ENCODE peak calls at places on chromosomes 5 and 9, in eight cellular contexts. One of them, this sample, is unnamed.

GRCh38 chr5:175697846-175698245 is 40.0 kb downstream of the HRH2 start:
- DNase-seq in colonic mucosa: no peak
- DNase-seq in left ventricle myocardium inferior: no peak
- DNase-seq in AG09309: no peak
- DNase-seq in adrenal gland: no peak
- DNase-seq in cardiac fibroblast: no peak
- DNase-seq in GM12865: no peak
- DNase-seq in HCT116: no peak
- DNase-seq in this sample: no peak

GRCh38 chr5:120463991-120464626 is at the start of gene PRR16:
- DNase-seq in left ventricle myocardium inferior: peak
- DNase-seq in GM12865: peak
- DNase-seq in HCT116: no peak
- DNase-seq in colonic mucosa: peak
- DNase-seq in cardiac fibroblast: peak
- DNase-seq in AG09309: no peak
- DNase-seq in adrenal gland: peak
- DNase-seq in this sample: peak

GRCh38 chr9:120735415-120736126 is 21.3 kb upstream of the MEGF9 start:
- DNase-seq in adrenal gland: no peak
- DNase-seq in HCT116: no peak
- DNase-seq in AG09309: no peak
- DNase-seq in cardiac fibroblast: peak
- DNase-seq in GM12865: no peak
- DNase-seq in left ventricle myocardium inferior: no peak
- DNase-seq in colonic mucosa: no peak
- DNase-seq in this sample: peak

GRCh38 chr9:94287877-94288513 is 28.9 kb downstream of the ZNF169 start:
- DNase-seq in cardiac fibroblast: no peak
- DNase-seq in GM12865: no peak
- DNase-seq in left ventricle myocardium inferior: no peak
- DNase-seq in HCT116: no peak
- DNase-seq in colonic mucosa: no peak
- DNase-seq in AG09309: no peak
- DNase-seq in adrenal gland: no peak
- DNase-seq in this sample: no peak

GRCh38 chr5:99900302-99900811 is 634.8 kb upstream of the FAM174A start:
- DNase-seq in GM12865: no peak
- DNase-seq in AG09309: no peak
- DNase-seq in HCT116: peak
- DNase-seq in left ventricle myocardium inferior: no peak
- DNase-seq in adrenal gland: no peak
- DNase-seq in colonic mucosa: no peak
- DNase-seq in cardiac fibroblast: no peak
- DNase-seq in this sample: peak

GRCh38 chr5:112779531-112779930 is 41.8 kb downstream of the APC start:
- DNase-seq in HCT116: no peak
- DNase-seq in colonic mucosa: no peak
- DNase-seq in adrenal gland: no peak
- DNase-seq in cardiac fibroblast: peak
- DNase-seq in AG09309: peak
- DNase-seq in GM12865: no peak
- DNase-seq in left ventricle myocardium inferior: no peak
- DNase-seq in this sample: peak

GRCh38 chr9:136710543-136710942 is 1.8 kb upstream of the DIPK1B start:
- DNase-seq in colonic mucosa: no peak
- DNase-seq in left ventricle myocardium inferior: no peak
- DNase-seq in GM12865: no peak
- DNase-seq in AG09309: no peak
- DNase-seq in adrenal gland: no peak
- DNase-seq in cardiac fibroblast: no peak
- DNase-seq in HCT116: no peak
- DNase-seq in this sample: no peak

GRCh38 chr9:112140936-112141335 is 34.2 kb downstream of the SUSD1 start:
- DNase-seq in colonic mucosa: no peak
- DNase-seq in adrenal gland: no peak
- DNase-seq in cardiac fibroblast: no peak
- DNase-seq in GM12865: no peak
- DNase-seq in left ventricle myocardium inferior: no peak
- DNase-seq in AG09309: no peak
- DNase-seq in HCT116: no peak
- DNase-seq in this sample: no peak

GRCh38 chr9:75775173-75775572 is 115.3 kb upstream of the PCSK5 start:
- DNase-seq in GM12865: no peak
- DNase-seq in colonic mucosa: no peak
- DNase-seq in HCT116: no peak
- DNase-seq in cardiac fibroblast: no peak
- DNase-seq in adrenal gland: no peak
- DNase-seq in left ventricle myocardium inferior: peak
- DNase-seq in AG09309: no peak
- DNase-seq in this sample: peak

GRCh38 chr9:37618817-37619216 is 26.4 kb upstream of the TOMM5 start:
- DNase-seq in left ventricle myocardium inferior: no peak
- DNase-seq in cardiac fibroblast: peak
- DNase-seq in adrenal gland: no peak
- DNase-seq in HCT116: no peak
- DNase-seq in AG09309: peak
- DNase-seq in colonic mucosa: no peak
- DNase-seq in GM12865: no peak
- DNase-seq in this sample: peak

GRCh38 chr5:139985290-139985689 is 57.8 kb downstream of the NRG2 start:
- DNase-seq in GM12865: peak
- DNase-seq in adrenal gland: no peak
- DNase-seq in left ventricle myocardium inferior: no peak
- DNase-seq in AG09309: no peak
- DNase-seq in colonic mucosa: no peak
- DNase-seq in HCT116: no peak
- DNase-seq in cardiac fibroblast: no peak
- DNase-seq in this sample: no peak

GRCh38 chr9:108567571-108567970 is 288.2 kb downstream of the ACTL7B start:
- DNase-seq in cardiac fibroblast: no peak
- DNase-seq in GM12865: no peak
- DNase-seq in AG09309: no peak
- DNase-seq in colonic mucosa: no peak
- DNase-seq in left ventricle myocardium inferior: no peak
- DNase-seq in HCT116: no peak
- DNase-seq in adrenal gland: no peak
- DNase-seq in this sample: no peak

GRCh38 chr9:69121155-69122085 is 52.7 kb upstream of the TJP2 start:
- DNase-seq in colonic mucosa: peak
- DNase-seq in left ventricle myocardium inferior: peak
- DNase-seq in AG09309: no peak
- DNase-seq in GM12865: peak
- DNase-seq in cardiac fibroblast: peak
- DNase-seq in adrenal gland: peak
- DNase-seq in HCT116: no peak
- DNase-seq in this sample: peak

GRCh38 chr5:132487095-132487428 is 3.5 kb downstream of the IRF1 start:
- DNase-seq in HCT116: no peak
- DNase-seq in cardiac fibroblast: no peak
- DNase-seq in GM12865: no peak
- DNase-seq in adrenal gland: peak
- DNase-seq in colonic mucosa: peak
- DNase-seq in left ventricle myocardium inferior: no peak
- DNase-seq in AG09309: no peak
- DNase-seq in this sample: no peak

GRCh38 chr5:56211298-56211865 is 21.7 kb downstream of the ANKRD55 start:
- DNase-seq in AG09309: peak
- DNase-seq in adrenal gland: no peak
- DNase-seq in HCT116: peak
- DNase-seq in GM12865: no peak
- DNase-seq in left ventricle myocardium inferior: no peak
- DNase-seq in colonic mucosa: no peak
- DNase-seq in cardiac fibroblast: peak
- DNase-seq in this sample: peak

GRCh38 chr5:1767524-1768282 is 31.9 kb downstream of the MRPL36 start:
- DNase-seq in left ventricle myocardium inferior: no peak
- DNase-seq in adrenal gland: no peak
- DNase-seq in cardiac fibroblast: no peak
- DNase-seq in AG09309: no peak
- DNase-seq in colonic mucosa: no peak
- DNase-seq in HCT116: no peak
- DNase-seq in GM12865: no peak
- DNase-seq in this sample: no peak

GRCh38 chr5:180201051-180201987 is 7.7 kb downstream of the RASGEF1C start:
- DNase-seq in left ventricle myocardium inferior: no peak
- DNase-seq in AG09309: no peak
- DNase-seq in cardiac fibroblast: peak
- DNase-seq in adrenal gland: no peak
- DNase-seq in colonic mucosa: no peak
- DNase-seq in GM12865: no peak
- DNase-seq in HCT116: peak
- DNase-seq in this sample: peak

GRCh38 chr5:159936686-159937329 is 20.5 kb downstream of the ADRA1B start:
- DNase-seq in adrenal gland: peak
- DNase-seq in cardiac fibroblast: peak
- DNase-seq in left ventricle myocardium inferior: no peak
- DNase-seq in colonic mucosa: no peak
- DNase-seq in AG09309: no peak
- DNase-seq in HCT116: no peak
- DNase-seq in GM12865: no peak
- DNase-seq in this sample: peak

GRCh38 chr5:72074238-72074637 is 33.0 kb upstream of the MAP1B start:
- DNase-seq in HCT116: no peak
- DNase-seq in GM12865: no peak
- DNase-seq in cardiac fibroblast: no peak
- DNase-seq in AG09309: no peak
- DNase-seq in left ventricle myocardium inferior: no peak
- DNase-seq in colonic mucosa: no peak
- DNase-seq in adrenal gland: no peak
- DNase-seq in this sample: no peak

GRCh38 chr9:131432050-131432449 is 38.2 kb downstream of the PRRC2B start:
- DNase-seq in GM12865: no peak
- DNase-seq in HCT116: no peak
- DNase-seq in colonic mucosa: no peak
- DNase-seq in adrenal gland: no peak
- DNase-seq in AG09309: no peak
- DNase-seq in left ventricle myocardium inferior: no peak
- DNase-seq in cardiac fibroblast: no peak
- DNase-seq in this sample: no peak

GRCh38 chr5:169980418-169981053 is at the start of gene INSYN2B:
- DNase-seq in HCT116: peak
- DNase-seq in colonic mucosa: peak
- DNase-seq in GM12865: peak
- DNase-seq in cardiac fibroblast: peak
- DNase-seq in left ventricle myocardium inferior: peak
- DNase-seq in adrenal gland: peak
- DNase-seq in AG09309: peak
- DNase-seq in this sample: peak
- TF ChIP-seq CTCF in HCT116: peak
- TF ChIP-seq CTCF in colonic mucosa: peak
- TF ChIP-seq CTCF in GM12865: peak
- TF ChIP-seq CTCF in cardiac fibroblast: peak
- TF ChIP-seq CTCF in left ventricle myocardium inferior: peak
- TF ChIP-seq CTCF in adrenal gland: peak
- TF ChIP-seq CTCF in AG09309: peak
- TF ChIP-seq CTCF in this sample: peak

GRCh38 chr9:129498451-129499376 is 122.2 kb downstream of the C9orf50 start:
- DNase-seq in adrenal gland: no peak
- DNase-seq in cardiac fibroblast: no peak
- DNase-seq in left ventricle myocardium inferior: no peak
- DNase-seq in HCT116: no peak
- DNase-seq in GM12865: no peak
- DNase-seq in colonic mucosa: no peak
- DNase-seq in AG09309: no peak
- DNase-seq in this sample: no peak
- H3K4me3 ChIP-seq in adrenal gland: no peak
- H3K4me3 ChIP-seq in cardiac fibroblast: peak
- H3K4me3 ChIP-seq in left ventricle myocardium inferior: peak
- H3K4me3 ChIP-seq in HCT116: no peak
- H3K4me3 ChIP-seq in GM12865: no peak
- H3K4me3 ChIP-seq in colonic mucosa: no peak
- H3K4me3 ChIP-seq in AG09309: peak
- H3K4me3 ChIP-seq in this sample: no peak

GRCh38 chr9:25442517-25442916 is 235.7 kb downstream of the TUSC1 start:
- DNase-seq in left ventricle myocardium inferior: no peak
- DNase-seq in cardiac fibroblast: no peak
- DNase-seq in HCT116: no peak
- DNase-seq in colonic mucosa: no peak
- DNase-seq in GM12865: no peak
- DNase-seq in adrenal gland: no peak
- DNase-seq in AG09309: no peak
- DNase-seq in this sample: no peak
- TF ChIP-seq CTCF in left ventricle myocardium inferior: no peak
- TF ChIP-seq CTCF in cardiac fibroblast: no peak
- TF ChIP-seq CTCF in HCT116: no peak
- TF ChIP-seq CTCF in colonic mucosa: no peak
- TF ChIP-seq CTCF in GM12865: no peak
- TF ChIP-seq CTCF in adrenal gland: no peak
- TF ChIP-seq CTCF in AG09309: no peak
- TF ChIP-seq CTCF in this sample: no peak

GRCh38 chr9:99114846-99115500 is 10.1 kb downstream of the TGFBR1 start:
- DNase-seq in GM12865: no peak
- DNase-seq in colonic mucosa: no peak
- DNase-seq in left ventricle myocardium inferior: no peak
- DNase-seq in adrenal gland: no peak
- DNase-seq in cardiac fibroblast: no peak
- DNase-seq in HCT116: no peak
- DNase-seq in AG09309: no peak
- DNase-seq in this sample: no peak

GRCh38 chr9:99115947-99116543 is 11.1 kb downstream of the TGFBR1 start:
- DNase-seq in adrenal gland: no peak
- DNase-seq in GM12865: no peak
- DNase-seq in HCT116: no peak
- DNase-seq in colonic mucosa: no peak
- DNase-seq in AG09309: no peak
- DNase-seq in cardiac fibroblast: no peak
- DNase-seq in left ventricle myocardium inferior: no peak
- DNase-seq in this sample: no peak

GRCh38 chr9:99114049-99114440 is 9.1 kb downstream of the TGFBR1 start:
- DNase-seq in adrenal gland: no peak
- DNase-seq in left ventricle myocardium inferior: no peak
- DNase-seq in GM12865: no peak
- DNase-seq in AG09309: no peak
- DNase-seq in cardiac fibroblast: no peak
- DNase-seq in HCT116: no peak
- DNase-seq in colonic mucosa: no peak
- DNase-seq in this sample: no peak

GRCh38 chr9:99112750-99113417 is 8.0 kb downstream of the TGFBR1 start:
- DNase-seq in AG09309: no peak
- DNase-seq in GM12865: peak
- DNase-seq in HCT116: no peak
- DNase-seq in colonic mucosa: no peak
- DNase-seq in adrenal gland: no peak
- DNase-seq in cardiac fibroblast: no peak
- DNase-seq in left ventricle myocardium inferior: no peak
- DNase-seq in this sample: no peak

DNA sequence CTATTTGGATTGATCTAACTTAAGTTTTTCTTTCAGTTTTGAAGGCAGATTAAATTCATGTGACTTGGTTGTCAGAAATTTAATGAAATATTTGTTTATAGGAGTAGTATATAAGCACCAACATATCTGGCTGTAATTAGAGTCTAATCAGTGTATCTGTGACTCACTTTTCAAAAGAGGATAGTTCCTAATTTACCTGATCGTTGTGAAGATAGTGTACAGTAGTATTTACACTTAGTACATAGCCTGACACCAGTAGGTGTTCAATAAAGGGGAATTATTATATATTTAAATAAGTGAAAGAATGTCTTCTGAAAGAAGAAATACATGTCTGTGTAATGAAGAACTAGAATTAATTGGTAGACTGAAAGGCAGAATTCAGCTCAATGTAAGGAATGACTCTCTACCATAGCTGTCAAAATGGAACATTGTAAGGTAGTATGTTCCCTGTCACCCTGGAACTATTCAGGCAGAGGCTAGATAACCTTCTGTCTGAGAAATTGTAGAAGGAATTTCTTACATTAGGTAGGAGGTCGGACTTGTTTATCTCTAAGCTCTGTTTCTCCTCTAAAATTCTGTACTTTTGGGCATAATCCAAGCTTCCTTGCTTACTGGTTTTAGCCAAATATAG is 8.6 kb downstream of the TGFBR1 start:
- DNase-seq in left ventricle myocardium inferior: no peak
- DNase-seq in cardiac fibroblast: no peak
- DNase-seq in AG09309: no peak
- DNase-seq in HCT116: no peak
- DNase-seq in colonic mucosa: no peak
- DNase-seq in GM12865: no peak
- DNase-seq in adrenal gland: no peak
- DNase-seq in this sample: no peak
- H3K4me3 ChIP-seq in left ventricle myocardium inferior: no peak
- H3K4me3 ChIP-seq in cardiac fibroblast: no peak
- H3K4me3 ChIP-seq in AG09309: no peak
- H3K4me3 ChIP-seq in HCT116: no peak
- H3K4me3 ChIP-seq in colonic mucosa: no peak
- H3K4me3 ChIP-seq in GM12865: no peak
- H3K4me3 ChIP-seq in adrenal gland: no peak
- H3K4me3 ChIP-seq in this sample: no peak